ENCODE peak calls at places on chromosomes 2 and 18, in seven cellular contexts. U, Q, R, H, A, W and T are unnamed samples.

GRCh38 chr2:74893332-74893731 is 59.4 kb downstream of the HK2 start:
- DNase-seq in U (no peak), Q (no peak), R (no peak), H (no peak), A (no peak), W (no peak), T (no peak)

GRCh38 chr2:191167766-191168165 is 17.0 kb upstream of the STAT4 start:
- DNase-seq in U (no peak), Q (no peak), R (no peak), H (no peak), A (no peak), W (peak), T (no peak)

GRCh38 chr2:121234144-121234543 is 50.9 kb downstream of the TFCP2L1 start:
- DNase-seq in U (no peak), Q (no peak), R (no peak), H (no peak), A (no peak), W (no peak), T (no peak)

GRCh38 chr18:38077219-38077618 is 511.6 kb upstream of the CELF4 start:
- DNase-seq in U (no peak), Q (no peak), R (no peak), H (no peak), A (no peak), W (no peak), T (no peak)

GRCh38 chr2:45458909-45459563 is 152.0 kb downstream of the SRBD1 start:
- DNase-seq in U (peak), Q (peak), R (no peak), H (no peak), A (peak), W (no peak), T (no peak)

GRCh38 chr2:177207101-177207500 is 5.5 kb upstream of the HNRNPA3 start:
- DNase-seq in U (no peak), Q (no peak), R (peak), H (no peak), A (no peak), W (no peak), T (peak)

GRCh38 chr2:228318218-228318617 is 136.7 kb upstream of the SPHKAP start:
- DNase-seq in U (peak), Q (no peak), R (no peak), H (no peak), A (no peak), W (no peak), T (no peak)

GRCh38 chr2:204268458-204268857 is 276.8 kb upstream of the PARD3B start:
- DNase-seq in U (no peak), Q (no peak), R (no peak), H (no peak), A (no peak), W (no peak), T (no peak)

GRCh38 chr2:128439231-128440086 is 120.8 kb upstream of the HS6ST1 start:
- DNase-seq in U (no peak), Q (no peak), R (no peak), H (peak), A (peak), W (peak), T (no peak)

GRCh38 chr2:222483513-222484039 is 59.2 kb downstream of the SGPP2 start:
- DNase-seq in U (no peak), Q (no peak), R (no peak), H (no peak), A (no peak), W (no peak), T (no peak)

GRCh38 chr2:195520671-195521155 is 136.3 kb upstream of the SLC39A10 start:
- DNase-seq in U (no peak), Q (no peak), R (no peak), H (no peak), A (no peak), W (no peak), T (no peak)

GRCh38 chr2:53058526-53058925 is 709.1 kb upstream of the CHAC2 start:
- DNase-seq in U (no peak), Q (no peak), R (no peak), H (no peak), A (no peak), W (no peak), T (no peak)

GRCh38 chr2:203002054-203002821 is 12.4 kb upstream of the NBEAL1 start:
- DNase-seq in U (no peak), Q (no peak), R (no peak), H (no peak), A (no peak), W (no peak), T (no peak)

GRCh38 chr2:217444932-217445331 is 557.9 kb downstream of the TNS1 start:
- DNase-seq in U (no peak), Q (no peak), R (peak), H (no peak), A (no peak), W (no peak), T (peak)

GRCh38 chr2:113229795-113230194 is 48.9 kb downstream of the PAX8 start:
- DNase-seq in U (no peak), Q (no peak), R (no peak), H (no peak), A (no peak), W (no peak), T (no peak)

GRCh38 chr2:174846941-174847938 is 83.0 kb upstream of the CHRNA1 start:
- DNase-seq in U (no peak), Q (no peak), R (no peak), H (no peak), A (no peak), W (no peak), T (no peak)

GRCh38 chr2:234978466-234979203 is 26.8 kb downstream of the SH3BP4 start:
- DNase-seq in U (no peak), Q (no peak), R (no peak), H (no peak), A (peak), W (no peak), T (no peak)

GRCh38 chr18:53937037-53937436 is 287.4 kb downstream of the MBD2 start:
- DNase-seq in U (no peak), Q (no peak), R (no peak), H (no peak), A (no peak), W (no peak), T (no peak)

GRCh38 chr2:191705726-191706125 is 27.8 kb downstream of the NABP1 start:
- DNase-seq in U (no peak), Q (no peak), R (no peak), H (no peak), A (no peak), W (no peak), T (no peak)

GRCh38 chr18:52216686-52217085 is 123.3 kb upstream of the DCC start:
- DNase-seq in U (no peak), Q (no peak), R (no peak), H (no peak), A (no peak), W (no peak), T (no peak)

GRCh38 chr2:95267458-95268207 is 6.6 kb upstream of the PROM2 start:
- DNase-seq in U (no peak), Q (no peak), R (no peak), H (no peak), A (no peak), W (no peak), T (no peak)

GRCh38 chr18:2900742-2901404 is 54.1 kb downstream of the EMILIN2 start:
- DNase-seq in U (no peak), Q (no peak), R (no peak), H (peak), A (no peak), W (no peak), T (no peak)

GRCh38 chr2:72803151-72803550 is 22.7 kb downstream of the EXOC6B start:
- DNase-seq in U (no peak), Q (no peak), R (no peak), H (no peak), A (no peak), W (no peak), T (no peak)

GRCh38 chr2:202510911-202511310 is 123.9 kb upstream of the FAM117B start:
- DNase-seq in U (no peak), Q (no peak), R (no peak), H (no peak), A (no peak), W (no peak), T (no peak)

GRCh38 chr2:892401-892800 is 58.2 kb upstream of the SNTG2 start:
- DNase-seq in U (no peak), Q (no peak), R (no peak), H (no peak), A (no peak), W (no peak), T (no peak)

GRCh38 chr18:23106575-23106974 is 28.7 kb upstream of the CABLES1 start:
- DNase-seq in U (peak), Q (no peak), R (no peak), H (no peak), A (no peak), W (no peak), T (no peak)

GRCh38 chr2:222895143-222895542 is 34.3 kb downstream of the ACSL3 start:
- DNase-seq in U (no peak), Q (no peak), R (no peak), H (no peak), A (no peak), W (no peak), T (no peak)

GRCh38 chr18:46917108-46917807 is at the start of the genes KATNAL2 and PIAS2:
- DNase-seq in U (peak), Q (peak), R (no peak), H (peak), A (peak), W (peak), T (peak)

GRCh38 chr2:150690261-150690660 is 202.8 kb upstream of the RND3 start:
- DNase-seq in U (no peak), Q (no peak), R (no peak), H (no peak), A (no peak), W (no peak), T (no peak)

GRCh38 chr2:39377226-39377939 is 59.7 kb downstream of the MAP4K3 start:
- DNase-seq in U (no peak), Q (peak), R (peak), H (no peak), A (no peak), W (no peak), T (peak)

GRCh38 chr18:27803957-27804356 is 373.0 kb downstream of the CDH2 start:
- DNase-seq in U (no peak), Q (no peak), R (no peak), H (no peak), A (no peak), W (no peak), T (no peak)

GRCh38 chr2:46252891-46253659 is 44.1 kb upstream of the EPAS1 start:
- DNase-seq in U (peak), Q (no peak), R (no peak), H (peak), A (no peak), W (no peak), T (no peak)

GRCh38 chr2:71876542-71877451 is 270.9 kb downstream of the CYP26B1 start:
- DNase-seq in U (no peak), Q (no peak), R (no peak), H (no peak), A (no peak), W (no peak), T (no peak)

GRCh38 chr18:58161659-58162058 is 117.6 kb downstream of the NEDD4L start:
- DNase-seq in U (peak), Q (peak), R (no peak), H (no peak), A (no peak), W (no peak), T (no peak)

DNA sequence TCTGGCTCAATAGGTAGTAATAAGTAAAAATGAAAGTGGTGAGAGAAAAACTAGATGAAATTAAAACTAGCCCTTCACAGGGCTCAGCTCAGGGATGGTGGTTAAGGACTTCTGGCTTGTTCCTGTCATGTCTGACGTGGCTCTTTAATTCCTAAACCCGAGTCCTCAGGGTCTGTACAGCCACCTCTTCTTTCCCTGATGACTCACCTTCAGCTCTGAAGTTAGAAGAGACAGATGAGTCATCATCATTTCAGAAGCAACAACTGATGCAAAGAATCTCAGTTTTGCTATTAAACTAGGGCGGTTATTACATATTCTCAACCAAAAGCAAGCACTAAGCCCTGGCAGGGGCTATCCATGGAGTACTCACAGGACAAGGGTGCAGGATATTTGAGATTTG is 24.0 kb upstream of the ITGB6 start:
- DNase-seq in U (peak), Q (peak), R (peak), H (no peak), A (no peak), W (no peak), T (peak)
- TF ChIP-seq POLR2AphosphoS5 in U (peak), Q (no peak), R (no peak), H (no peak), A (peak), W (no peak), T (no peak)

GRCh38 chr2:231786177-231786916 is at the start of gene COPS7B:
- DNase-seq in U (peak), Q (peak), R (peak), H (peak), A (peak), W (peak), T (peak)
- TF ChIP-seq POLR2A in U (no peak), Q (peak), R (peak), H (no peak), A (no peak), W (no peak), T (peak)

DNA sequence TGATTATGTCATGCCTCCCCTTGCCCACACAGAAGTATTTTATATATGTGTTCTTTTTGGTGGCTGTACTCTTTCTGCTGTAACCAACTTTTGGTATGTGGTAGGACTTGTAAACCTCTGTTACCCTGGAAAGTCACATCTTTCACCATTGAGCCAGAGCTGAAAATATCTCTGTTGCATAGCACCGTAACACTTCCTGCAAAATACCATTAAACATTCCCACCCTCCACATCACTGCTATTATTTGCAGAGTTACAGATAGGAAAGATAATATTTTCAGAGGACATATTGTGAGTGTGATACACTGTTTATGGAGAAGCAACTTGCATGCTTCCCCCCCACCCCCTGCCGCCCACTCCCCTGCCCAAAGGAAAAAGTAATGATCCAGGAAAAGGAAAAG is 44.8 kb downstream of the CAB39 start:
- DNase-seq in U (no peak), Q (no peak), R (no peak), H (no peak), A (no peak), W (no peak), T (no peak)
- TF ChIP-seq POLR2AphosphoS5 in U (no peak), Q (no peak), R (no peak), H (no peak), A (no peak), W (no peak), T (no peak)

DNA sequence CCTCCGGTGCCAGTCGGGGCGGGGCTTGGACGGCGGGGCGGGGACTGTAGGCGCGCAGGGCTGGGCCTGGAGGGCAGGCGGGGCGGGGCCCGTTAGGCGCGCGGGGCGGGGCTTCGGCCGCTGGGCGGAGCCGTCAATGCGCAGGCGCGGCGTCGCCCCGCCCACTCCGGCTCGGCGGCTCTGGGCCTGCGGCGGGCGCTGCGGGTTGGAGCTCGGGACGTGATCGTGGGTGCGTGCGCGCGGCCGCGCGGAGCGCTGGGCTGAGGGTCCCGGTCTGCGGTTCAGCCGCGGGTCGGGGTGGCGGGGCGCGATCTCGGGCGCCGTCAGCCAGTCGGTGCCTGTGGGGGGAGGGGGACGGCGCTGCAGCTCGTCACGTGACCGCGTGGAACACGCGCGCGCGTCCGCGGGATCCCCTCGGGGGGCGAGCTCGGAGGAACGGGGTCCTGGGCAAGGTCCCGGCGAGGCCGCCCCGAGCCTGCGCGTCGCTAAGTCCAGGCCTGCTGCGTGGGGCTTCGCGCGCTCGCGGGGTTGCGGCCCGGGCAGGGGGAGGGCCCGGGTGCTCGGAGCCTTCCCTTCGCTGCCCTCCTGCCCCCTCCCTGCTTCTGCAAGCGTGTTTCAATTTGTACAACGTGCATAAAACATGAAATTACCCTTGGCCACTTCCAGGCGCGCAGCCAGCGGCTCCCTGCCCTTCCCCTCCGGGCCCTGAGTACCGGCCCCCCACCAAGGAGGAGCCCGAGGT is at the start of gene D2HGDH:
- DNase-seq in U (peak), Q (peak), R (no peak), H (peak), A (peak), W (peak), T (peak)
- TF ChIP-seq POLR2A in U (peak), Q (peak), R (peak), H (peak), A (no peak), W (no peak), T (peak)

GRCh38 chr2:27779417-27780055 is 8.0 kb downstream of the MRPL33 start:
- DNase-seq in U (no peak), Q (no peak), R (no peak), H (no peak), A (no peak), W (no peak), T (no peak)

GRCh38 chr2:27776696-27777095 is 5.2 kb downstream of the MRPL33 start:
- DNase-seq in U (no peak), Q (no peak), R (no peak), H (no peak), A (no peak), W (no peak), T (no peak)

GRCh38 chr2:27772804-27773203 is 1.3 kb downstream of the MRPL33 start:
- DNase-seq in U (no peak), Q (no peak), R (no peak), H (no peak), A (no peak), W (no peak), T (no peak)

GRCh38 chr2:27773959-27774358 is 2.4 kb downstream of the MRPL33 start:
- DNase-seq in U (no peak), Q (no peak), R (no peak), H (no peak), A (no peak), W (no peak), T (no peak)

GRCh38 chr2:27776097-27776496 is 4.6 kb downstream of the MRPL33 start:
- DNase-seq in U (no peak), Q (no peak), R (no peak), H (no peak), A (no peak), W (peak), T (no peak)
- TF ChIP-seq POLR2AphosphoS5 in U (no peak), Q (no peak), R (no peak), H (no peak), A (no peak), W (no peak), T (no peak)

GRCh38 chr2:20447437-20448245 is 767 bp downstream of the RHOB start:
- DNase-seq in U (no peak), Q (no peak), R (no peak), H (peak), A (peak), W (peak), T (peak)
- TF ChIP-seq POLR2A in U (no peak), Q (no peak), R (peak), H (no peak), A (no peak), W (peak), T (no peak)

DNA sequence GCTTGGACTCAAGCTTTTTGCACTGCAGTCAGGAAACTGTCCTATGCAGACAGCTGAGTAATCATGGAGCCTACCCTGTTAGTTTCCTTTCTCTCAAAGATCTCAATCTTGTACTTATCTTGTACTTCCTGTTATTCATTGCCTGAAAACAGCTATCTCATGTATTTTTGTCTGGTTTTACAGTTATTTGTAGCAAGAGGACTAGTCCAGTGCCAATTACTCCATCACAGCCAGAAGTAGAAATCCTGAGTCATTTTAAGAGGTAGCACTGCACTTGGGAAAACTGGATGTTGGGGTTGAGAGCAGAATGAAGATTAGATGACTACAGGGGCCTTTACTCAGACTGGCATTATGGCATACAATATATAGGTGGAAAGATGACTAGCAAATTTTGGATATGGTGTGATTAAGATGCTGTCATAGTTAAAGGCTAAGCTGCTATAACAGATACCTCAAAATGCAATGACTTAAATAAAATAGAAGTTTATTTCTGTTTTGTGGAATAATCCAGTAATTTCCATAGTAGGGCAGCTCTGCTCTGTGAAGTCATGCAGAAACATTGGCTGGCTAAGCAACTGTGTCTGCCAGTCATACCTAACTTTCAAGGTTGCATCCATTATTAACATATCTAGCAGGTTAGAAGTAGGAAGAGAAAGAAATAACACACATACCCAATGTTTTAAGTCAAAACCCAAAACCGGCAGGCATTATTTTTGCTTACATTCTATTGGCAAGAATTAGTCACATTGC is 21.1 kb upstream of the CHMP3 start:
- DNase-seq in U (no peak), Q (peak), R (no peak), H (no peak), A (no peak), W (no peak), T (no peak)
- TF ChIP-seq POLR2AphosphoS5 in U (no peak), Q (no peak), R (no peak), H (no peak), A (no peak), W (no peak), T (no peak)